ENCODE peak calls at places on chromosome 3, in ten cellular contexts. X, G, C, I, Z, A, P, M, Y and S are unnamed samples.

GRCh38 chr3:2540115-2540514 is 441.4 kb downstream of the CNTN4 start:
- DNase-seq in X (no peak), G (no peak), C (no peak), I (no peak), Z (no peak), A (no peak), P (no peak), M (no peak), Y (peak), S (no peak)

GRCh38 chr3:38396861-38397260 is 50.3 kb downstream of the XYLB start:
- DNase-seq in X (no peak), G (no peak), C (no peak), I (no peak), Z (no peak), A (no peak), P (no peak), M (no peak), Y (no peak), S (no peak)

GRCh38 chr3:1294566-1294965 is 201.7 kb downstream of the CNTN6 start:
- DNase-seq in X (no peak), G (no peak), C (no peak), I (no peak), Z (no peak), A (no peak), P (no peak), M (no peak), Y (no peak), S (no peak)

GRCh38 chr3:119146578-119147375 is 812 bp downstream of the TEX55 start:
- DNase-seq in X (no peak), G (no peak), C (no peak), I (no peak), Z (no peak), A (no peak), P (no peak), M (no peak), Y (no peak), S (no peak)

GRCh38 chr3:99534951-99535704 is 103.3 kb upstream of the COL8A1 start:
- DNase-seq in X (no peak), G (no peak), C (no peak), I (no peak), Z (no peak), A (no peak), P (peak), M (peak), Y (peak), S (no peak)

GRCh38 chr3:143247007-143247563 is 127.5 kb downstream of the CHST2 start:
- DNase-seq in X (no peak), G (no peak), C (no peak), I (no peak), Z (no peak), A (no peak), P (no peak), M (no peak), Y (no peak), S (no peak)

GRCh38 chr3:119604878-119605277 is 7.2 kb downstream of the PLA1A start:
- DNase-seq in X (no peak), G (no peak), C (no peak), I (no peak), Z (no peak), A (no peak), P (no peak), M (peak), Y (peak), S (no peak)

GRCh38 chr3:136197159-136197715 is 1.1 kb upstream of the MSL2 start:
- DNase-seq in X (no peak), G (no peak), C (no peak), I (no peak), Z (no peak), A (peak), P (no peak), M (no peak), Y (peak), S (peak)

GRCh38 chr3:43870110-43870509 is 179.4 kb downstream of the ABHD5 start:
- DNase-seq in X (peak), G (no peak), C (no peak), I (no peak), Z (no peak), A (no peak), P (no peak), M (peak), Y (peak), S (no peak)

GRCh38 chr3:5298453-5298852 is 110.9 kb downstream of the EDEM1 start:
- DNase-seq in X (no peak), G (no peak), C (no peak), I (no peak), Z (no peak), A (peak), P (no peak), M (no peak), Y (peak), S (no peak)

GRCh38 chr3:72341380-72341770 is 506.9 kb downstream of the SHQ1 start:
- DNase-seq in X (no peak), G (no peak), C (no peak), I (no peak), Z (no peak), A (no peak), P (no peak), M (no peak), Y (no peak), S (no peak)

GRCh38 chr3:51982838-51983577 is at the start of gene ACY1:
- DNase-seq in X (peak), G (peak), C (peak), I (peak), Z (peak), A (peak), P (peak), M (peak), Y (peak), S (peak)

GRCh38 chr3:115806501-115806900 is 183.2 kb downstream of the GAP43 start:
- DNase-seq in X (no peak), G (no peak), C (no peak), I (no peak), Z (no peak), A (no peak), P (no peak), M (no peak), Y (no peak), S (no peak)

GRCh38 chr3:96354742-96355141 is 459.7 kb upstream of the EPHA6 start:
- DNase-seq in X (no peak), G (no peak), C (no peak), I (no peak), Z (no peak), A (no peak), P (no peak), M (no peak), Y (no peak), S (no peak)

GRCh38 chr3:194329566-194329965 is 21.6 kb downstream of the CPN2 start:
- DNase-seq in X (no peak), G (no peak), C (no peak), I (no peak), Z (no peak), A (no peak), P (no peak), M (no peak), Y (no peak), S (peak)

GRCh38 chr3:8517490-8517889 is 15.9 kb downstream of the LMCD1 start:
- DNase-seq in X (no peak), G (no peak), C (no peak), I (no peak), Z (no peak), A (no peak), P (no peak), M (no peak), Y (no peak), S (no peak)

GRCh38 chr3:111723293-111723963 is 128.3 kb upstream of the ZBED2 start:
- DNase-seq in X (no peak), G (no peak), C (no peak), I (no peak), Z (no peak), A (no peak), P (no peak), M (peak), Y (peak), S (no peak)

GRCh38 chr3:155739154-155739553 is 5.7 kb downstream of the PLCH1 start:
- DNase-seq in X (no peak), G (no peak), C (no peak), I (no peak), Z (no peak), A (no peak), P (no peak), M (no peak), Y (no peak), S (no peak)

GRCh38 chr3:7813412-7813811 is 688.2 kb upstream of the LMCD1 start:
- DNase-seq in X (no peak), G (no peak), C (no peak), I (no peak), Z (no peak), A (no peak), P (no peak), M (no peak), Y (no peak), S (no peak)

GRCh38 chr3:156024904-156025303 is 95.5 kb upstream of the KCNAB1 start:
- DNase-seq in X (no peak), G (no peak), C (no peak), I (no peak), Z (no peak), A (no peak), P (no peak), M (no peak), Y (peak), S (no peak)

GRCh38 chr3:82474711-82475110 is 713.3 kb upstream of the GBE1 start:
- DNase-seq in X (no peak), G (no peak), C (no peak), I (no peak), Z (no peak), A (no peak), P (no peak), M (no peak), Y (no peak), S (no peak)

GRCh38 chr3:100141576-100141975 is 27.3 kb upstream of the FILIP1L start:
- DNase-seq in X (no peak), G (no peak), C (no peak), I (no peak), Z (no peak), A (no peak), P (no peak), M (no peak), Y (no peak), S (no peak)

GRCh38 chr3:54047568-54047967 is 74.8 kb upstream of the CACNA2D3 start:
- DNase-seq in X (no peak), G (no peak), C (no peak), I (no peak), Z (no peak), A (no peak), P (no peak), M (no peak), Y (no peak), S (no peak)